ENCODE peak calls at places on chromosomes 2 and 18, in six cellular contexts. A, P, U, L, G and W are unnamed samples.

GRCh38 chr2:25582079-25582830 is 91.1 kb downstream of the DTNB start:
- DNase-seq in A (no peak), P (no peak), U (no peak), L (no peak), G (no peak), W (no peak)

GRCh38 chr2:199019898-199020507 is 437.7 kb downstream of the SATB2 start:
- DNase-seq in A (peak), P (peak), U (no peak), L (peak), G (no peak), W (no peak)

GRCh38 chr2:202032841-202033316 is 776 bp upstream of the FZD7 start:
- DNase-seq in A (peak), P (no peak), U (peak), L (peak), G (peak), W (no peak)

GRCh38 chr2:31446848-31447247 is 32.3 kb upstream of the XDH start:
- DNase-seq in A (no peak), P (peak), U (no peak), L (peak), G (no peak), W (no peak)

GRCh38 chr2:186582698-186583097 is 7.2 kb upstream of the ITGAV start:
- DNase-seq in A (no peak), P (no peak), U (no peak), L (no peak), G (no peak), W (no peak)

GRCh38 chr2:178928077-178928476 is 120.9 kb upstream of the TTN start:
- DNase-seq in A (no peak), P (no peak), U (no peak), L (no peak), G (no peak), W (no peak)

GRCh38 chr2:86107031-86107430 is 996 bp downstream of the PTCD3 start:
- DNase-seq in A (no peak), P (no peak), U (no peak), L (no peak), G (no peak), W (no peak)

GRCh38 chr18:9017170-9017899 is 85.2 kb upstream of the NDUFV2 start:
- DNase-seq in A (peak), P (peak), U (peak), L (peak), G (peak), W (peak)

GRCh38 chr2:237593036-237593435 is 2.5 kb upstream of the RAB17 start:
- DNase-seq in A (no peak), P (no peak), U (no peak), L (no peak), G (no peak), W (no peak)

GRCh38 chr2:51085679-51086078 is 53.7 kb upstream of the NRXN1 start:
- DNase-seq in A (no peak), P (no peak), U (no peak), L (no peak), G (no peak), W (no peak)

GRCh38 chr2:144780983-144781382 is 261.1 kb upstream of the ZEB2 start:
- DNase-seq in A (no peak), P (no peak), U (no peak), L (peak), G (no peak), W (no peak)

GRCh38 chr18:41870817-41871216 is 84.2 kb upstream of the PIK3C3 start:
- DNase-seq in A (no peak), P (no peak), U (no peak), L (no peak), G (no peak), W (no peak)

GRCh38 chr18:6624271-6624670 is 105.2 kb upstream of the ARHGAP28 start:
- DNase-seq in A (no peak), P (no peak), U (no peak), L (peak), G (no peak), W (no peak)

GRCh38 chr2:172969171-172969570 is 106.5 kb upstream of the MAP3K20 start:
- DNase-seq in A (no peak), P (no peak), U (no peak), L (no peak), G (no peak), W (no peak)